ENCODE peak calls at places on chromosomes 1 and 21, in ten cellular contexts. T is tibial nerve, U is Peyer's patch, G is GM12891, O is H54, Q is HCT116, L is IMR-90, C is spleen, B is A549, H is stomach. E is an unnamed sample.

GRCh38 chr1:215539803-215540575 is 27.1 kb upstream of the KCTD3 start:
- DNase-seq in T (peak; percentile 10), U (no peak), G (no peak), O (no peak), Q (no peak), L (peak; percentile 23), C (no peak), B (no peak), H (peak; percentile 39), E (peak; percentile 7)

GRCh38 chr1:48817505-48818114 is 40.9 kb upstream of the BEND5 start:
- DNase-seq in T (peak; percentile 32), U (peak; percentile 55), G (no peak), O (peak; percentile 19), Q (peak; percentile 8), L (peak; percentile 31), C (peak; percentile 84), B (peak; percentile 8), H (peak; percentile 71), E (peak; percentile 67)

GRCh38 chr1:175192630-175193338 is at the start of gene KIAA0040:
- DNase-seq in T (peak; percentile 56), U (peak; percentile 86), G (peak; percentile 53), O (no peak), Q (peak; percentile 66), L (no peak), C (peak; percentile 92), B (peak; percentile 63), H (peak; percentile 81), E (peak; percentile 90)

GRCh38 chr1:205434738-205435137 is 12.9 kb upstream of the LEMD1 start:
- DNase-seq in T (no peak), U (no peak), G (no peak), O (no peak), Q (no peak), L (no peak), C (no peak), B (no peak), H (no peak), E (no peak)

GRCh38 chr1:17075470-17076255 is 21.8 kb upstream of the SDHB start:
- DNase-seq in T (no peak), U (no peak), G (peak; percentile 44), O (peak; percentile 24), Q (peak; percentile 18), L (no peak), C (peak; percentile 71), B (peak; percentile 57), H (no peak), E (no peak)

GRCh38 chr21:35038772-35039145 is 10.3 kb downstream of the RUNX1 start:
- DNase-seq in T (no peak), U (no peak), G (no peak), O (no peak), Q (no peak), L (no peak), C (no peak), B (no peak), H (no peak), E (no peak)

GRCh38 chr1:226664413-226665101 is 74.5 kb downstream of the ITPKB start:
- DNase-seq in T (peak; percentile 71), U (no peak), G (no peak), O (no peak), Q (no peak), L (peak; percentile 94), C (peak; percentile 73), B (no peak), H (peak; percentile 74), E (peak; percentile 71)

GRCh38 chr1:176949033-176949662 is 215.4 kb downstream of the ASTN1 start:
- DNase-seq in T (no peak), U (no peak), G (peak; percentile 8), O (peak; percentile 30), Q (peak; percentile 63), L (peak; percentile 24), C (no peak), B (peak; percentile 61), H (peak; percentile 82), E (peak; percentile 69)

GRCh38 chr1:218284377-218284916 is 646 bp upstream of the RRP15 start:
- DNase-seq in T (peak; percentile 6), U (no peak), G (peak; percentile 9), O (no peak), Q (no peak), L (no peak), C (peak; percentile 85), B (no peak), H (no peak), E (no peak)

GRCh38 chr1:24384251-24385090 is 29.1 kb downstream of the STPG1 start:
- DNase-seq in T (no peak), U (no peak), G (peak; percentile 34), O (no peak), Q (no peak), L (peak; percentile 86), C (peak; percentile 83), B (no peak), H (peak; percentile 48), E (no peak)

GRCh38 chr1:166906647-166907046 is 30.6 kb upstream of the TADA1 start:
- DNase-seq in T (no peak), U (no peak), G (no peak), O (no peak), Q (no peak), L (no peak), C (no peak), B (no peak), H (no peak), E (no peak)

GRCh38 chr1:207067695-207068094 is 14.6 kb downstream of the PFKFB2 start:
- DNase-seq in T (no peak), U (no peak), G (no peak), O (no peak), Q (no peak), L (no peak), C (no peak), B (no peak), H (no peak), E (no peak)

GRCh38 chr1:177780096-177780700 is 189.7 kb downstream of the SEC16B start:
- DNase-seq in T (peak; percentile 30), U (no peak), G (peak; percentile 6), O (peak; percentile 20), Q (peak; percentile 32), L (peak; percentile 57), C (no peak), B (peak; percentile 24), H (no peak), E (no peak)

GRCh38 chr1:92784051-92784638 is 763 bp downstream of the EVI5 start:
- DNase-seq in T (peak; percentile 29), U (no peak), G (peak; percentile 27), O (peak; percentile 33), Q (no peak), L (peak; percentile 61), C (no peak), B (peak; percentile 25), H (peak; percentile 31), E (peak; percentile 44)

GRCh38 chr1:217096200-217096599 is 373.0 kb upstream of the ESRRG start:
- DNase-seq in T (no peak), U (no peak), G (no peak), O (no peak), Q (no peak), L (no peak), C (no peak), B (no peak), H (no peak), E (no peak)

GRCh38 chr1:155008015-155008941 is 5.7 kb downstream of the ZBTB7B start:
- DNase-seq in T (no peak), U (peak; percentile 79), G (no peak), O (no peak), Q (no peak), L (no peak), C (peak; percentile 89), B (no peak), H (no peak), E (no peak)
- TF ChIP-seq POLR2A in T (no peak), U (peak; percentile 50), G (no peak), O (no peak), Q (no peak), L (no peak), C (no peak), B (no peak), H (no peak), E (no peak)

DNA sequence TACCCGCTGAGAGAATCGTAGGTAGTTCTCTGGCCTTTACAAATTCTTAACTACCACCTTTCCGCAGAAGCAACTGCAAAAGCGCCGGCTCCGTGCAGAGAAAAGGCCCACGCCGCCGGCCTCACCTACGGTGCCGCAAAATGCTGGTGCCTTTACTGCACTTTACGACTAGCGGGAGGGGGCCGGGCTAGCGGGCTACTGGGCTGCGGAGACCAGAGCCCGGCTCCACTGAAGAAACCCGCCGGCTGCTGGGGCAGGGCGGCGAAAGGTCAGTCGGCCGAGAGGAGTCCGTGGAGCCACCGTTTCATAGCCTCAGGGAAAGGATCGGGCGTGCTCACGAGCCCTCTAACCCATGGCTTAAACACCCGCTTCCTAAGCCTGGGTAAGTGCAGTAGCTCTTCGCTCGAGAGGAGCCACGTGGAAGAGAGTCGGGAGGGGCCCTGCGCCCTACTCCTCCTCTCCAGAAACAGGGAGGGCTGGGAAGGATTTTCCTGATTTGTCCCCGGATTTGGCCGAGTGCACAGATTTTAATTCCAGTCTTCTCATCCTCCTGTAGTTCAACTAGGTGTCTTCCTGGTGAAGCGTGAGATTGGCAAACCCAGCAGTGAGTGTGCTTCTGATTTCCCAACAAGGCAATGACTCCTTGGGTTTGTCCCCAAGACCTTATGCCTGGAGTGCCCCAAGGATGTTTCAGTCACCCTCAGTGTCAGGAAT is at the start of gene DPH5:
- DNase-seq in T (peak; percentile 82), U (peak; percentile 91), G (peak; percentile 39), O (peak; percentile 65), Q (peak; percentile 82), L (peak; percentile 91), C (peak; percentile 97), B (peak; percentile 28), H (peak; percentile 90), E (peak; percentile 93)
- TF ChIP-seq POLR2A in T (peak; percentile 52), U (no peak), G (peak; percentile 94), O (peak; percentile 84), Q (peak; percentile 81), L (peak; percentile 89), C (peak; percentile 62), B (peak; percentile 73), H (no peak), E (peak; percentile 88)

GRCh38 chr1:11788549-11789053 is 17.2 kb downstream of the MTHFR start:
- DNase-seq in T (no peak), U (no peak), G (no peak), O (no peak), Q (no peak), L (no peak), C (peak; percentile 71), B (no peak), H (no peak), E (no peak)
- TF ChIP-seq POLR2A in T (no peak), U (no peak), G (no peak), O (no peak), Q (no peak), L (no peak), C (no peak), B (no peak), H (no peak), E (no peak)

DNA sequence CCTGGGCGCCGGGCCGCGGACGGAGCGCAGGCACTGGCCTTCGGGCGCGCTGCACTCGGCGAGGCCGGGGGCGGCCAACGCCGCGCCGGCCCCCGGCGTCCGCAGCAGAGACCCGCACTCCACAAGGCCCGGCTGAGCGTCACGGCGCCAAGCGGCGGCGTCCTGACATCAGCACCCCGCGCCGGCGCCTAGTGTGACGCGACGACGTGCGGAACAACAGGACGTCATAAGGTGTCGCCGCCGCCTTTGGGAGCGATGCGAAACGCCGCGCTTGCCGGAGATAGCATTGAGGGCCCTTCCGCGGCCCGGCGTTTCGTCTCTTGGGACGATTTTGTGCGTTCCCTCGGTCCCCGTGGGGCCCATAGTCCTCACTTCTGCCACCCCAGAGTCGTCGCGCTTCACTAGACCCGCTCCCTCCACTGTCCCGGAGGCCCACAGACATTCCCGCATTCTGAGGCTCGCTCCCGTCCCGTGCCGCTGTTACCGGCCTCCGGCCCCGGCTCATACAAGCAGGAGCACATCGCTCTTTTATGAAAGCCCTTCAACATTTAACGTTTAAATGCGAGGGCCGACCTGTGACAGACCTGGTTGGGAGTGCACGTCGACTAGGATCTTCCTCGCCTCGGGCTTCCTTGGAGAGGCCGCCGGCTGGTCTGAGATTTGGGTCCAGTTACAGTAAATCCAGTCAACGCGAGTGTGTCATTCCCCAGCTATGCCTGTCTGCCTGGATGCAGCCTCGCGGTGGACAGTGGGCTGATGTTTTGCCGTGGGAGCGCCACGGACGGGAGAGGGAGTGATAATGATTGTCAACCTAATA is at the start of gene SSU72:
- DNase-seq in T (peak; percentile 91), U (peak; percentile 95), G (peak; percentile 96), O (peak; percentile 67), Q (peak; percentile 83), L (peak; percentile 92), C (peak; percentile 96), B (peak; percentile 82), H (peak; percentile 95), E (peak; percentile 94)
- TF ChIP-seq POLR2A in T (peak; percentile 85), U (peak; percentile 96), G (peak; percentile 94), O (peak; percentile 70), Q (no peak), L (peak; percentile 95), C (peak; percentile 92), B (peak; percentile 71), H (peak; percentile 96), E (peak; percentile 95)

E was measured in body of pancreas.